ENCODE peak calls at places on chromosome 10, in seven cellular contexts. M is A549, Q is ovary, J is tibial nerve, E is transverse colon, N is SK-N-SH, Z is stomach. H is an unnamed sample.
A peak's percentile ranks its signal among the peaks of the same experiment; 100 is the strongest.

GRCh38 chr10:78779339-78779955 is 289.3 kb upstream of the ZMIZ1 start:
- DNase-seq in N (no peak), J (no peak), Q (no peak), E (no peak), Z (no peak), M (no peak), H (no peak)

GRCh38 chr10:122141821-122142651 is 129.1 kb upstream of the BTBD16 start:
- DNase-seq in N (no peak), Z (no peak), Q (no peak), M (no peak), E (no peak), J (no peak), H (no peak)

GRCh38 chr10:22652988-22653431 is 61.4 kb downstream of the PIP4K2A start:
- DNase-seq in J (no peak), Q (no peak), Z (no peak), M (no peak), N (no peak), E (no peak), H (no peak)

GRCh38 chr10:44234471-44234850 is 150.4 kb downstream of the CXCL12 start:
- DNase-seq in J (no peak), Z (no peak), E (no peak), Q (no peak), M (no peak), N (no peak), H (no peak)

GRCh38 chr10:74556072-74556705 is 270.2 kb upstream of the KAT6B start:
- DNase-seq in J (no peak), Q (no peak), N (no peak), Z (no peak), E (no peak), M (no peak), H (no peak)

GRCh38 chr10:24382979-24383663 is 174.2 kb downstream of the KIAA1217 start:
- DNase-seq in Z (peak; percentile 66), J (no peak), Q (no peak), N (no peak), E (peak; percentile 22), M (no peak), H (no peak)

GRCh38 chr10:132302421-132302820 is 5.3 kb downstream of the STK32C start:
- DNase-seq in J (no peak), Q (no peak), M (no peak), E (no peak), Z (no peak), N (no peak), H (no peak)

GRCh38 chr10:11435621-11436020 is 175.8 kb downstream of the USP6NL start:
- DNase-seq in Z (no peak), Q (no peak), M (no peak), E (no peak), J (no peak), N (no peak), H (no peak)

GRCh38 chr10:91907914-91908357 is 1.4 kb downstream of the FGFBP3 start:
- DNase-seq in Q (no peak), M (peak; percentile 42), Z (no peak), N (no peak), E (no peak), J (no peak), H (no peak)
- H3K27ac ChIP-seq in Q (peak overlapping the region; percentile 60), M (peak overlapping the region; percentile 89), Z (peak overlapping the region; percentile 71), N (no peak overlapping the region), E (peak overlapping the region; percentile 79), J (peak overlapping the region; percentile 79), H (peak overlapping the region; percentile 68)

GRCh38 chr10:95791425-95791979 is 35.5 kb downstream of the ENTPD1 start:
- DNase-seq in J (no peak), M (no peak), E (no peak), Z (no peak), N (no peak), Q (no peak), H (no peak)

GRCh38 chr10:95792874-95793285 is 36.9 kb downstream of the ENTPD1 start:
- DNase-seq in N (no peak), M (no peak), J (peak; percentile 38), Q (no peak), E (no peak), Z (no peak), H (peak; percentile 37)

GRCh38 chr10:95792211-95792780 is 36.3 kb downstream of the ENTPD1 start:
- DNase-seq in Q (no peak), E (no peak), Z (no peak), M (no peak), J (no peak), N (no peak), H (no peak)

GRCh38 chr10:95794195-95794594 is 38.2 kb downstream of the ENTPD1 start:
- DNase-seq in J (no peak), N (no peak), M (no peak), Q (no peak), Z (no peak), E (no peak), H (no peak)

DNA sequence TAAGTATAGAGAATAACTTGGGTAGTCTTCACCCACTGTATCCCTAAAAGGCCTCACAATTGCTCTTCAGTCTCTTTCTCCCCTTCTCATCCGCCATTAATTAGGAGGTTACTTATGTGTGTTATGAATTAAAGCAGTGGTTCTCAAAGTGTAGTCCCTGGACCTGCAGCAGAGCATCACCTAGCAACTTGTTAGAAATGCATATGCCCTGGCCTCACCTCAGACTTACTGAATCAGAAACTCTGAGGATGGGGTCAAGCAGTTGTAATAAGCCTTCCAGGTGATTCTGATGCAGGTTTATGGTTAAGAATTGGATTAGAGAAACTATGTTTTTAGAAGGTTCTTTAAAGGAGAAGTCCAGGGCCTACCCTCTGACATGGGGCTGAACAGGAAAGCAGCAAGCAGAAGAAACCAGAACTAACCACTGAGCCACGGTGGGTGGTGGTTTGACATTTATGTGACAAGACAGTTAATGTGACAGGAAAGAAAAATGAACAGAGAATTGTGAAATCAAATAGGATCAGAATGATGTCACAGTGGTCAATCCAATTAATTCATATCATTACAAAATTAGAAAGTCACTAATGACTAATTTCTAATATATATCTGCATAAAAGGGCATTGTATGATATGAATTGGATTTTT is 37.6 kb downstream of the ENTPD1 start:
- DNase-seq in E (peak; percentile 47), J (peak; percentile 30), N (no peak), M (no peak), Z (no peak), Q (no peak), H (peak; percentile 75)
- TF ChIP-seq EP300 in E (no peak), J (peak; percentile 39), N (no peak), M (no peak), Z (no peak), Q (no peak), H (no peak)

GRCh38 chr10:100827819-100828743 is 82.7 kb downstream of the PAX2 start:
- DNase-seq in N (peak; percentile 91), E (peak; percentile 49), J (no peak), Z (peak; percentile 55), Q (peak; percentile 32), M (peak; percentile 75), H (no peak)
- H3K4me3 ChIP-seq in N (peak overlapping the region; percentile 38), E (no peak overlapping the region), J (peak overlapping the region; percentile 35), Z (peak overlapping the region; percentile 45), Q (peak overlapping the region; percentile 24), M (peak overlapping the region; percentile 50), H (peak overlapping the region; percentile 27)

GRCh38 chr10:16904619-16905018 is 87.4 kb upstream of the RSU1 start:
- DNase-seq in Z (no peak), J (no peak), E (no peak), Q (no peak), M (no peak), N (no peak), H (no peak)
- H3K27ac ChIP-seq in Z (no peak overlapping the region), J (peak overlapping the region; percentile 7), E (no peak overlapping the region), Q (no peak overlapping the region), M (no peak overlapping the region), N (no peak overlapping the region), H (no peak overlapping the region)

DNA sequence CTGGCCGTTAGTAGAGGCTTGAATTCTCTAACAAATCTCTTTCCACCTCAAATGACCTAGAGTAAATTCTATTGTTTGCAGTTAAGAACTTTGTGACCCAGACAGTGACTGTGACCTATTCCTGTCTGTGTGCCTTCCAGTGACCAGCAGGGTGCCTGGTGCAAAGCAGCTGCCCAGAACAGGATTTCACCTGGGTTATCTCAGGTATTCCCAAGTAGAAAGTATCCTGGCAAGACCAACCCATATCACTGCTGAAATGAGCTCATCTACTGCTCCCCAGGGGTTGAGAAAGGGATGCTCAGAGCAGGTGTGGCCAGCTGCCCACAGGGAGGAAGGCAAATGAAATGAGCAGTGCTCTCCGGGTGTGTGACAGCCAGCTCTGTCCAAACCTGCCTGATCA is 2.1 kb upstream of the MSMB start:
- DNase-seq in E (no peak), J (no peak), Q (no peak), Z (no peak), N (no peak), M (no peak), H (no peak)
- TF ChIP-seq EP300 in E (no peak), J (no peak), Q (no peak), Z (no peak), N (no peak), M (no peak), H (no peak)

GRCh38 chr10:90432891-90433290 is 424.9 kb downstream of the HTR7 start:
- DNase-seq in M (no peak), E (no peak), J (no peak), Q (no peak), N (no peak), Z (no peak), H (no peak)

GRCh38 chr10:90440870-90441269 is 417.0 kb downstream of the HTR7 start:
- DNase-seq in E (no peak), Z (no peak), N (no peak), Q (no peak), J (no peak), M (no peak), H (no peak)

GRCh38 chr10:90437452-90437851 is 420.4 kb downstream of the HTR7 start:
- DNase-seq in E (no peak), J (no peak), N (no peak), Z (no peak), M (no peak), Q (no peak), H (no peak)

GRCh38 chr10:90430186-90430585 is 427.7 kb downstream of the HTR7 start:
- DNase-seq in N (no peak), Q (no peak), E (no peak), M (no peak), Z (no peak), J (no peak), H (no peak)

DNA sequence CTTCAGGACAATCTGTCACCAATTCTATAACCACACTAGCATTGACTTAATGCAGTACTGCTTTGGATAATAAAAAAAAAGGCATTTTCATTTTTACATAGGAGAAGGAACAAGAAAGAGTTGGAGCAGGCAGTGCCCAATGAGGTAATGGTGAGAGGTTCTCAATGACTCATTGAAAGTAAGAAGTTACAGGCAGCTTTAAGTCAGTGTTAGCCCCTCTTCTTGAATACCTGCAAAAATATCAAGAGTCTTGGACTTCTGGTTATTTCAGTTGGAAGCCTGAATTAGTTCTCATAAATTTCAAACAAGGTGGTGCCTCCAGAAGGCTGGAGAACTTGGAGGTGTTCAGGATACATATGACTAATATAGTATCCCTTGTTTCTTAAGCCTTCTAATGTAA is 422.5 kb downstream of the HTR7 start:
- DNase-seq in E (no peak), N (no peak), J (no peak), Q (no peak), Z (no peak), M (no peak), H (no peak)
- H3K4me3 ChIP-seq in E (no peak overlapping the region), N (no peak overlapping the region), J (no peak overlapping the region), Q (no peak overlapping the region), Z (no peak overlapping the region), M (no peak overlapping the region), H (no peak overlapping the region)